ENCODE peak calls at places on chromosomes 1 and 21, in six cellular contexts. C is K562, M is HepG2, R is GM12878, N is upper lobe of left lung, D is HCT116. O is an unnamed sample.

GRCh38 chr1:40308036-40308727 is 8.9 kb downstream of the COL9A2 start:
- ATAC-seq in C (no peak), M (no peak), R (no peak), N (no peak), D (no peak), O (no peak)

GRCh38 chr21:44000360-44000759 is 11.7 kb upstream of the TRAPPC10 start:
- ATAC-seq in C (no peak), M (no peak), R (no peak), N (peak; percentile 55), D (no peak), O (no peak)

GRCh38 chr1:111912116-111912515 is 77.4 kb downstream of the KCND3 start:
- ATAC-seq in C (no peak), M (no peak), R (no peak), N (no peak), D (no peak), O (no peak)

GRCh38 chr1:19535214-19535613 is 49.9 kb upstream of the CAPZB start:
- ATAC-seq in C (no peak), M (no peak), R (no peak), N (no peak), D (no peak), O (no peak)

GRCh38 chr1:13583592-13583963 is at the start of gene PDPN:
- ATAC-seq in C (no peak), M (no peak), R (no peak), N (peak; percentile 88), D (no peak), O (peak; percentile 76)

GRCh38 chr1:183685112-183685713 is 32.1 kb upstream of the APOBEC4 start:
- ATAC-seq in C (peak; percentile 89), M (peak; percentile 46), R (peak; percentile 75), N (peak; percentile 90), D (peak; percentile 83), O (no peak)

GRCh38 chr1:170510163-170510562 is 21.8 kb upstream of the GORAB start:
- ATAC-seq in C (no peak), M (no peak), R (no peak), N (no peak), D (no peak), O (no peak)

GRCh38 chr1:224816062-224816461 is 113.4 kb upstream of the DNAH14 start:
- ATAC-seq in C (no peak), M (no peak), R (peak; percentile 71), N (no peak), D (no peak), O (no peak)

GRCh38 chr21:32336711-32337110 is 38.1 kb downstream of the MRAP start:
- ATAC-seq in C (peak; percentile 45), M (no peak), R (no peak), N (no peak), D (no peak), O (no peak)

GRCh38 chr21:45080639-45081414 is 6.4 kb downstream of the ADARB1 start:
- ATAC-seq in C (peak; percentile 29), M (no peak), R (no peak), N (peak; percentile 72), D (peak; percentile 51), O (peak; percentile 62)

GRCh38 chr1:180504186-180504585 is 1.8 kb upstream of the ACBD6 start:
- ATAC-seq in C (no peak), M (no peak), R (no peak), N (no peak), D (no peak), O (no peak)

GRCh38 chr1:172411791-172412338 is 8.6 kb upstream of the C1orf105 start:
- ATAC-seq in C (no peak), M (no peak), R (peak; percentile 80), N (no peak), D (no peak), O (no peak)

GRCh38 chr1:96309783-96310182 is 411.8 kb upstream of the PTBP2 start:
- ATAC-seq in C (no peak), M (no peak), R (no peak), N (peak; percentile 76), D (no peak), O (peak; percentile 74)

GRCh38 chr1:57072775-57073174 is 107.0 kb upstream of the C8B start:
- ATAC-seq in C (peak; percentile 93), M (peak; percentile 74), R (peak; percentile 85), N (no peak), D (peak; percentile 57), O (no peak)

GRCh38 chr1:55893155-55893554 is 678.0 kb upstream of the USP24 start:
- ATAC-seq in C (no peak), M (peak; percentile 66), R (peak; percentile 78), N (no peak), D (peak; percentile 95), O (no peak)

GRCh38 chr1:183461350-183461749 is 10.9 kb upstream of the SMG7 start:
- ATAC-seq in C (peak; percentile 59), M (no peak), R (no peak), N (peak; percentile 68), D (peak; percentile 20), O (no peak)

GRCh38 chr1:53722025-53722424 is 16.9 kb downstream of the GLIS1 start:
- ATAC-seq in C (no peak), M (no peak), R (no peak), N (no peak), D (no peak), O (no peak)

GRCh38 chr1:5595531-5596170 is 396.6 kb downstream of the NPHP4 start:
- ATAC-seq in C (no peak), M (no peak), R (no peak), N (no peak), D (no peak), O (no peak)

DNA sequence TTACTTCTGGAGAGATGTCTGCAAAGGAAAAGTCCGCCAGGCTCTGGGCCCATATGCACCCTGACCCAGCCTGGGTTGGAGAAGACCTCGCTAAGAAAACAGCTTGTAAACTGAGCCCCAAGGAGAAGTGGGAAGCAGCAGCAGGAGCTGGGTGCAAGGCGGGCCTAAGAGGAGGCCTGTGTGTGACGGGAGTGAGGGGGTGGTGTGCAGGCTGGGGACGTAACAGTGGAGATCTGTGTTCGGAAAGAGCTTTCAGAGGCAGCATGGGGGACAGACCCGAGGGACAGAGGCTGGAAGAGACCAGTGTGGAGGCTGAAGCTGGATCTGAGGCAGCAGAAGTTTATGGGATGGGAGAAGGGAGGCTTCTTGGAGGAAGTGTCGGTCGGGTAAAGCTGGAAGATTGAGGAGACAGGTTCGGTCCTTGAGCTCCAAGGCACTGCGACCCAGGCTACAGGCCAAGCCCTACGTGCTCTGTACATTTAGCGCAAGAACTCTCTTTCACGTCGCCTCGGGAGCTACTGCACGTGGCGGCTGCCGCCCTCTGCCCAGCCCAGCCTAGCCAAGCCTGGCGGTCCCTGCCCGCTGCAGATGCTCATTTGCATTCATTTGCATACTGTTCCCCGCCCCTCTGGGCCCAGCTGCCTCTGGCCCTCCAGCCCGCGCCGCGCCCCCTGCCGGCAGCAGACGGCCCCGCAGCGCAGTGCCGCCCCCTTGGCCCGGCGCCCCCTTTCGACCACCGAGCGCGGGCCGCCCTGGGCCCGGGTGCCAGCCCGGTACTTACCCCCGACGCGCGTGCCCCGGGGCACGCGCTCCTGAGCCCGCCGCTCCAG is 6.3 kb downstream of the HPCA start:
- ATAC-seq in C (peak; percentile 94), M (peak; percentile 81), R (peak; percentile 84), N (peak; percentile 54), D (peak; percentile 77), O (peak; percentile 25)
- H3K4me3 ChIP-seq in C (peak overlapping the region; percentile 42), M (peak overlapping the region; percentile 62), R (no peak overlapping the region), N (no peak overlapping the region), D (peak overlapping the region; percentile 52), O (peak overlapping the region; percentile 6)

DNA sequence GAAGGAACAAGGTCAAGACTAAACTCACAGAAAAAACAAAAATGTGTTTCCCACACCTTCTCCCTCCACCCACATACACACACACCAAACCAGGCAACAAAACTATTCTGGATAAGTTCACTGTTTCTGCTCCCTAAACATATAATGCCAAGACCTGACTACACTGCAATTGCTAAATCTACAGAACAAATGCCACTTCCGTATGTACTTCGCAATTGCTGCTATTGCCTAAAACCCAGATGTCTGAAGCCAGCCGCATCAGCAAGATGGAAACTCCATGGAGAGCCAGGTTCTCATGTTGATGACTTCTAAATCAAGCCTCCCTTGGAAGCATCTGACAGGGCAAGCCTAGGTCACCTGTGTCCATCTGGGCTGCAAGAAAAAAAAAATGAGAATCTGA is 8.3 kb upstream of the AIM2 start:
- ATAC-seq in C (no peak), M (no peak), R (no peak), N (peak; percentile 75), D (no peak), O (peak; percentile 39)
- TF ChIP-seq POLR2AphosphoS5 in C (no peak), M (no peak), R (no peak), N (no peak), D (no peak), O (no peak)

DNA sequence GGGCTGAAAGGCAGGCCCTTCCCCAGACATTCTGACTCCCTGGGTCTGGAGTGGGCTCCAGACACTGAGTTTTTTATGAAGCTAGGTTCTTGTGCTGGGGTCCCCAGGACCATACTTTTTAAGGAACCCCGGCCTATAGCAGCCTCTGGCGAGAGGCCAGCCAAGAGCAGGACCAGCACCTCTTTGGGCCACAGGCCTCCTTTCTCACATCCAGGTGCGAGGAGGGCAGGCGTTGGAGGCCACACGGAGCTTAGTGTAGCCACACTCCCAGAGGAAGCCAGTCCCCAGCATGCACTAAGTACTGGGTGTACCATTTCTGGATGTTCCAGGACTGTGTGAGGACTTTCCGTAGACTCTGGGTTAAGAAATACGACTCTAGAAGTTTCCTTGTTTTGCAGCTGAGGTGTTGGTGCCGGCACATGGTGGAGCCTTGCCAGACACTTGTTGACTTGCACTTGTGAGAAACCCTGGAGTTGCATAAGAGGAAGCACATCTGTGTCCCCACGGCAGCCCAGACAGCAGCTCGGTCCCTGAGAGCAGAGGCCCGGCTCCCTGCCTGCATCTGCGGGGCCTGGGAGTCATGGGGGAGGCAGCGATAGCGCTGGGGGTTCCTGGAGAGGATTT is 122.2 kb upstream of the VAMP3 start:
- ATAC-seq in C (no peak), M (no peak), R (no peak), N (peak; percentile 38), D (no peak), O (peak; percentile 77)
- TF ChIP-seq POLR2A in C (no peak), M (no peak), R (no peak), N (peak; percentile 50), D (no peak), O (no peak)

GRCh38 chr1:167922023-167922422 is 8.1 kb upstream of the ADCY10 start:
- ATAC-seq in C (no peak), M (no peak), R (peak; percentile 76), N (no peak), D (no peak), O (no peak)
- H3K4me3 ChIP-seq in C (no peak overlapping the region), M (no peak overlapping the region), R (no peak overlapping the region), N (no peak overlapping the region), D (no peak overlapping the region), O (no peak overlapping the region)

DNA sequence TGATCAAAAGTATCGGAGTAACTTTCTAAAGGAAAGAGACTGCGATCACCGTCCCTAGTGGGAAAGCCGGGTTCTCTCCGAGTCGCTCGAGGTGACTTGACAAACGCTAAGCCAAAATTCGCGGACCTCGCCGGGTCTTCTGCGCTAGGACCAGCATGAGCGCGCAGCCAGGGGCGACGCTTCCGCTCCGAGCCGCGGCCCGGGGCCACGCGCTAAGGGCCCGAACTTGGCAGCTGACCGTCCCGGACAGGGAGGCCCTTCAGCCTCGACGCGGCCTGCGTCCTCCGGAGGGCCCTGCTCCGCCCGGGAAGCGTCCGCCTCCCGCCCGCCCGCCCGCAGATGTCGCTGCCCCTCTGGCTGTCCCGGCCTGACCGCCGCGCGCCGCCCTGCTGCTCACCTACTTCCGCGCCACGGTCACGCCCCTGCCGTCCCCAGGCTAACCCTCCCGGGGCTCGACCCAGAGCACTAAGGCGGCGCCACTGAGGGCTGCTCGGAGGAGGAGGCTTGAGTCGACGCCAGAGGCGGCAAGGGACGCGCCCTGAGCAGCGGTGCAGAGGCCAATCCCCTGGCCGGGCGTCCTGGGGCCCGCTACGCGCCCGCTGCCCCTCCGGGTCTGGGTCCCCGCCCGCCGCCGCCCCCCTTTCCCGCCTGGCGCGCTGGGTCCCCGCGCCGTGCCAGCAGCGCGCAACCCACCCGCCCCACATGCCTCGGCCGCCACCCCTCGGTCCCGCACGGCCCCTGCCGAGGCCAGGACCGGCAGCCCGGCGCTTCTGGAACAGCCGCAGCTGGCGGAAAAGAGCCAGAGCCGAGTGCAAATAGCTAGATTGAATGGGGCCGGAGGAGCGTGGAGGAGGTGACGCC is 896 bp upstream of the DUSP10 start:
- ATAC-seq in C (peak; percentile 85), M (peak; percentile 77), R (peak; percentile 68), N (peak; percentile 88), D (peak; percentile 74), O (peak; percentile 73)
- TF ChIP-seq POLR2AphosphoS5 in C (peak; percentile 50), M (no peak), R (peak; percentile 22), N (peak; percentile 73), D (peak; percentile 41), O (no peak)